ENCODE peak calls at places on chromosomes 5 and 9, in five cellular contexts. One of them, this sample, is unnamed.

GRCh38 chr5:143201589-143201988 is 201.9 kb downstream of the NR3C1 start:
- DNase-seq in stromal cell of bone marrow: no peak
- DNase-seq in CD4-positive, alpha-beta memory T cell: no peak
- DNase-seq in GM20000: no peak
- DNase-seq in head of caudate nucleus: no peak
- DNase-seq in this sample: no peak

GRCh38 chr9:126108240-126108639 is 218.4 kb upstream of the MVB12B start:
- DNase-seq in stromal cell of bone marrow: no peak
- DNase-seq in CD4-positive, alpha-beta memory T cell: no peak
- DNase-seq in GM20000: no peak
- DNase-seq in head of caudate nucleus: no peak
- DNase-seq in this sample: no peak

GRCh38 chr9:121206516-121207370 is 5.1 kb upstream of the RAB14 start:
- DNase-seq in stromal cell of bone marrow: no peak
- DNase-seq in CD4-positive, alpha-beta memory T cell: no peak
- DNase-seq in GM20000: no peak
- DNase-seq in head of caudate nucleus: no peak
- DNase-seq in this sample: no peak

GRCh38 chr9:86925686-86926085 is 21.6 kb downstream of the GAS1 start:
- DNase-seq in stromal cell of bone marrow: no peak
- DNase-seq in CD4-positive, alpha-beta memory T cell: no peak
- DNase-seq in GM20000: no peak
- DNase-seq in head of caudate nucleus: no peak
- DNase-seq in this sample: no peak

GRCh38 chr9:136330406-136330990 is 3.2 kb downstream of the GPSM1 start:
- DNase-seq in stromal cell of bone marrow: no peak
- DNase-seq in CD4-positive, alpha-beta memory T cell: no peak
- DNase-seq in GM20000: no peak
- DNase-seq in head of caudate nucleus: no peak
- DNase-seq in this sample: no peak

GRCh38 chr5:91219141-91219802 is 163.8 kb downstream of the ARRDC3 start:
- DNase-seq in stromal cell of bone marrow: peak
- DNase-seq in CD4-positive, alpha-beta memory T cell: no peak
- DNase-seq in GM20000: no peak
- DNase-seq in head of caudate nucleus: no peak
- DNase-seq in this sample: no peak

GRCh38 chr5:150410524-150411244 is 2.0 kb downstream of the CD74 start:
- DNase-seq in stromal cell of bone marrow: peak
- DNase-seq in CD4-positive, alpha-beta memory T cell: peak
- DNase-seq in GM20000: no peak
- DNase-seq in head of caudate nucleus: peak
- DNase-seq in this sample: no peak

GRCh38 chr5:180040287-180041214 is 31.0 kb downstream of the RNF130 start:
- DNase-seq in stromal cell of bone marrow: no peak
- DNase-seq in CD4-positive, alpha-beta memory T cell: no peak
- DNase-seq in GM20000: no peak
- DNase-seq in head of caudate nucleus: no peak
- DNase-seq in this sample: no peak

GRCh38 chr9:137295313-137296213 is 6.5 kb downstream of the NRARP start:
- DNase-seq in stromal cell of bone marrow: no peak
- DNase-seq in CD4-positive, alpha-beta memory T cell: peak
- DNase-seq in GM20000: peak
- DNase-seq in head of caudate nucleus: no peak
- DNase-seq in this sample: no peak

GRCh38 chr5:57853929-57854697 is 371.5 kb upstream of the ACTBL2 start:
- DNase-seq in stromal cell of bone marrow: no peak
- DNase-seq in CD4-positive, alpha-beta memory T cell: no peak
- DNase-seq in GM20000: no peak
- DNase-seq in head of caudate nucleus: no peak
- DNase-seq in this sample: no peak

GRCh38 chr5:78827725-78828124 is 157.4 kb downstream of the ARSB start:
- DNase-seq in stromal cell of bone marrow: no peak
- DNase-seq in CD4-positive, alpha-beta memory T cell: no peak
- DNase-seq in GM20000: no peak
- DNase-seq in head of caudate nucleus: no peak
- DNase-seq in this sample: no peak

GRCh38 chr5:175713930-175714329 is 56.1 kb downstream of the HRH2 start:
- DNase-seq in stromal cell of bone marrow: no peak
- DNase-seq in CD4-positive, alpha-beta memory T cell: no peak
- DNase-seq in GM20000: no peak
- DNase-seq in head of caudate nucleus: no peak
- DNase-seq in this sample: no peak

GRCh38 chr5:56692359-56693219 is 122.8 kb upstream of the MAP3K1 start:
- DNase-seq in stromal cell of bone marrow: no peak
- DNase-seq in CD4-positive, alpha-beta memory T cell: peak
- DNase-seq in GM20000: peak
- DNase-seq in head of caudate nucleus: no peak
- DNase-seq in this sample: no peak

GRCh38 chr9:27527702-27528277 is 1.8 kb downstream of the MOB3B start:
- DNase-seq in stromal cell of bone marrow: no peak
- DNase-seq in CD4-positive, alpha-beta memory T cell: no peak
- DNase-seq in GM20000: no peak
- DNase-seq in head of caudate nucleus: peak
- DNase-seq in this sample: no peak